ENCODE peak calls at places on chromosomes 13 and 19, in eight cellular contexts. One of them, this sample, is unnamed.
A peak's percentile ranks its signal among the peaks of the same experiment; 100 is the strongest.

GRCh38 chr19:35248310-35249145 is at the start of gene LSR:
- DNase-seq in amygdala: no peak
- DNase-seq in left colon: peak; percentile 92
- DNase-seq in activated T-helper 1 cell treated with Interleukin-2 at 50 U/mL for 16 hours: peak; percentile 65
- DNase-seq in adrenal gland: peak; percentile 80
- DNase-seq in upper lobe of right lung: peak; percentile 94
- DNase-seq in iPS-NIHi11: peak; percentile 92
- DNase-seq in left ventricle myocardium inferior: no peak
- DNase-seq in this sample: peak; percentile 81

GRCh38 chr13:100941811-100942361 is 267.3 kb upstream of the TMTC4 start:
- DNase-seq in amygdala: no peak
- DNase-seq in left colon: no peak
- DNase-seq in activated T-helper 1 cell treated with Interleukin-2 at 50 U/mL for 16 hours: no peak
- DNase-seq in adrenal gland: no peak
- DNase-seq in upper lobe of right lung: no peak
- DNase-seq in iPS-NIHi11: no peak
- DNase-seq in left ventricle myocardium inferior: no peak
- DNase-seq in this sample: no peak

GRCh38 chr19:4316940-4317339 is 12.5 kb downstream of the FSD1 start:
- DNase-seq in amygdala: no peak
- DNase-seq in left colon: no peak
- DNase-seq in activated T-helper 1 cell treated with Interleukin-2 at 50 U/mL for 16 hours: no peak
- DNase-seq in adrenal gland: no peak
- DNase-seq in upper lobe of right lung: no peak
- DNase-seq in iPS-NIHi11: no peak
- DNase-seq in left ventricle myocardium inferior: no peak
- DNase-seq in this sample: no peak

GRCh38 chr19:37963190-37963947 is 56.4 kb downstream of the SIPA1L3 start:
- DNase-seq in amygdala: no peak
- DNase-seq in left colon: no peak
- DNase-seq in activated T-helper 1 cell treated with Interleukin-2 at 50 U/mL for 16 hours: no peak
- DNase-seq in adrenal gland: no peak
- DNase-seq in upper lobe of right lung: peak; percentile 44
- DNase-seq in iPS-NIHi11: no peak
- DNase-seq in left ventricle myocardium inferior: no peak
- DNase-seq in this sample: no peak

GRCh38 chr13:42746846-42747245 is 34.5 kb upstream of the FAM216B start:
- DNase-seq in amygdala: no peak
- DNase-seq in left colon: no peak
- DNase-seq in activated T-helper 1 cell treated with Interleukin-2 at 50 U/mL for 16 hours: no peak
- DNase-seq in adrenal gland: no peak
- DNase-seq in upper lobe of right lung: no peak
- DNase-seq in iPS-NIHi11: no peak
- DNase-seq in left ventricle myocardium inferior: no peak
- DNase-seq in this sample: no peak

GRCh38 chr13:88068975-88069374 is 397.8 kb downstream of the SLITRK5 start:
- DNase-seq in amygdala: no peak
- DNase-seq in left colon: peak; percentile 16
- DNase-seq in activated T-helper 1 cell treated with Interleukin-2 at 50 U/mL for 16 hours: no peak
- DNase-seq in adrenal gland: no peak
- DNase-seq in upper lobe of right lung: peak; percentile 35
- DNase-seq in iPS-NIHi11: peak; percentile 19
- DNase-seq in left ventricle myocardium inferior: no peak
- DNase-seq in this sample: no peak

GRCh38 chr13:24274452-24274971 is 34.9 kb upstream of the C1QTNF9 start:
- DNase-seq in amygdala: no peak
- DNase-seq in left colon: peak; percentile 54
- DNase-seq in activated T-helper 1 cell treated with Interleukin-2 at 50 U/mL for 16 hours: no peak
- DNase-seq in adrenal gland: peak; percentile 69
- DNase-seq in upper lobe of right lung: peak; percentile 71
- DNase-seq in iPS-NIHi11: no peak
- DNase-seq in left ventricle myocardium inferior: peak; percentile 62
- DNase-seq in this sample: peak; percentile 35

GRCh38 chr19:7415163-7415856 is 66.6 kb downstream of the ARHGEF18 start:
- DNase-seq in amygdala: no peak
- DNase-seq in left colon: no peak
- DNase-seq in activated T-helper 1 cell treated with Interleukin-2 at 50 U/mL for 16 hours: no peak
- DNase-seq in adrenal gland: no peak
- DNase-seq in upper lobe of right lung: peak; percentile 83
- DNase-seq in iPS-NIHi11: no peak
- DNase-seq in left ventricle myocardium inferior: no peak
- DNase-seq in this sample: no peak

GRCh38 chr19:751501-752341 is 809 bp downstream of the MISP start:
- DNase-seq in amygdala: no peak
- DNase-seq in left colon: peak; percentile 82
- DNase-seq in activated T-helper 1 cell treated with Interleukin-2 at 50 U/mL for 16 hours: no peak
- DNase-seq in adrenal gland: no peak
- DNase-seq in upper lobe of right lung: no peak
- DNase-seq in iPS-NIHi11: peak; percentile 72
- DNase-seq in left ventricle myocardium inferior: no peak
- DNase-seq in this sample: no peak

GRCh38 chr19:3363841-3364500 is 2.4 kb upstream of the NFIC start:
- DNase-seq in amygdala: no peak
- DNase-seq in left colon: no peak
- DNase-seq in activated T-helper 1 cell treated with Interleukin-2 at 50 U/mL for 16 hours: no peak
- DNase-seq in adrenal gland: no peak
- DNase-seq in upper lobe of right lung: no peak
- DNase-seq in iPS-NIHi11: no peak
- DNase-seq in left ventricle myocardium inferior: no peak
- DNase-seq in this sample: no peak

GRCh38 chr13:77339408-77339807 is 12.5 kb upstream of the MYCBP2 start:
- DNase-seq in amygdala: no peak
- DNase-seq in left colon: no peak
- DNase-seq in activated T-helper 1 cell treated with Interleukin-2 at 50 U/mL for 16 hours: no peak
- DNase-seq in adrenal gland: no peak
- DNase-seq in upper lobe of right lung: no peak
- DNase-seq in iPS-NIHi11: no peak
- DNase-seq in left ventricle myocardium inferior: no peak
- DNase-seq in this sample: no peak

GRCh38 chr19:14683439-14683838 is 6.4 kb upstream of the ZNF333 start:
- DNase-seq in amygdala: no peak
- DNase-seq in left colon: no peak
- DNase-seq in activated T-helper 1 cell treated with Interleukin-2 at 50 U/mL for 16 hours: no peak
- DNase-seq in adrenal gland: no peak
- DNase-seq in upper lobe of right lung: no peak
- DNase-seq in iPS-NIHi11: no peak
- DNase-seq in left ventricle myocardium inferior: no peak
- DNase-seq in this sample: no peak

GRCh38 chr13:35475960-35476943 is at the start of gene MAB21L1:
- DNase-seq in amygdala: peak; percentile 18
- DNase-seq in left colon: no peak
- DNase-seq in activated T-helper 1 cell treated with Interleukin-2 at 50 U/mL for 16 hours: no peak
- DNase-seq in adrenal gland: peak; percentile 91
- DNase-seq in upper lobe of right lung: no peak
- DNase-seq in iPS-NIHi11: peak; percentile 50
- DNase-seq in left ventricle myocardium inferior: no peak
- DNase-seq in this sample: no peak

GRCh38 chr19:48760514-48761221 is 5.3 kb downstream of the FGF21 start:
- DNase-seq in amygdala: no peak
- DNase-seq in left colon: no peak
- DNase-seq in activated T-helper 1 cell treated with Interleukin-2 at 50 U/mL for 16 hours: no peak
- DNase-seq in adrenal gland: no peak
- DNase-seq in upper lobe of right lung: no peak
- DNase-seq in iPS-NIHi11: no peak
- DNase-seq in left ventricle myocardium inferior: no peak
- DNase-seq in this sample: no peak